ENCODE peak calls at places on chromosomes 11 and 22, in seven cellular contexts. T is upper lobe of right lung; L is CD4-positive, CD25-positive, alpha-beta regulatory T cell; V is Peyer's patch; Q is CD8-positive, alpha-beta memory T cell; X is fibroblast of lung; N is adrenal gland. P is an unnamed sample.

GRCh38 chr11:114075891-114076441 is 16.5 kb downstream of the ZBTB16 start:
- DNase-seq in T (no peak), L (no peak), V (no peak), Q (peak), X (peak), N (peak), P (no peak)

GRCh38 chr22:33401291-33401690 is 343.1 kb upstream of the SYN3 start:
- DNase-seq in T (no peak), L (no peak), V (no peak), Q (no peak), X (peak), N (no peak), P (no peak)

GRCh38 chr11:1348748-1349073 is 39.3 kb upstream of the TOLLIP start:
- DNase-seq in T (peak), L (no peak), V (no peak), Q (no peak), X (no peak), N (no peak), P (no peak)

GRCh38 chr22:32446321-32446720 is 17.9 kb downstream of the BPIFC start:
- DNase-seq in T (no peak), L (no peak), V (no peak), Q (no peak), X (no peak), N (no peak), P (no peak)

GRCh38 chr11:59551651-59552521 is 40.5 kb downstream of the OR4D9 start:
- DNase-seq in T (no peak), L (no peak), V (no peak), Q (no peak), X (peak), N (peak), P (no peak)

GRCh38 chr11:62400760-62401159 is 18.1 kb upstream of the SCGB1A1 start:
- DNase-seq in T (peak), L (no peak), V (peak), Q (no peak), X (peak), N (peak), P (peak)

GRCh38 chr11:6505577-6506240 is 8.6 kb downstream of the DNHD1 start:
- DNase-seq in T (no peak), L (no peak), V (no peak), Q (peak), X (peak), N (no peak), P (no peak)

GRCh38 chr11:1705121-1706052 is 8.4 kb downstream of the KRTAP5-6 start:
- DNase-seq in T (no peak), L (no peak), V (no peak), Q (no peak), X (peak), N (peak), P (peak)

GRCh38 chr11:130940706-130941105 is 24.4 kb upstream of the SNX19 start:
- DNase-seq in T (no peak), L (no peak), V (no peak), Q (no peak), X (no peak), N (no peak), P (no peak)

GRCh38 chr11:45062115-45062514 is 84.3 kb upstream of the PRDM11 start:
- DNase-seq in T (no peak), L (no peak), V (no peak), Q (no peak), X (no peak), N (no peak), P (no peak)

GRCh38 chr22:21693999-21694341 is 28.2 kb downstream of the PPIL2 start:
- DNase-seq in T (no peak), L (no peak), V (peak), Q (no peak), X (no peak), N (no peak), P (no peak)

GRCh38 chr11:123235117-123235686 is 40.2 kb upstream of the CLMP start:
- DNase-seq in T (no peak), L (no peak), V (peak), Q (no peak), X (no peak), N (peak), P (peak)

GRCh38 chr22:28142361-28142801 is 223.3 kb upstream of the PITPNB start:
- DNase-seq in T (no peak), L (no peak), V (no peak), Q (no peak), X (peak), N (peak), P (no peak)

GRCh38 chr22:39498368-39498767 is 3.7 kb upstream of the MIEF1 start:
- DNase-seq in T (no peak), L (no peak), V (no peak), Q (no peak), X (no peak), N (no peak), P (no peak)

GRCh38 chr11:114183041-114183511 is 113.1 kb upstream of the NNMT start:
- DNase-seq in T (no peak), L (peak), V (no peak), Q (peak), X (no peak), N (no peak), P (peak)

GRCh38 chr11:46705070-46705688 is 4.3 kb downstream of the ZNF408 start:
- DNase-seq in T (no peak), L (no peak), V (no peak), Q (no peak), X (no peak), N (no peak), P (no peak)

GRCh38 chr11:128701936-128702335 is 8.1 kb downstream of the FLI1 start:
- DNase-seq in T (no peak), L (no peak), V (no peak), Q (no peak), X (no peak), N (no peak), P (no peak)

GRCh38 chr11:133956650-133957633 is at the start of gene IGSF9B:
- DNase-seq in T (peak), L (peak), V (peak), Q (peak), X (peak), N (peak), P (peak)

GRCh38 chr11:122556605-122557004 is 98.9 kb upstream of the UBASH3B start:
- DNase-seq in T (peak), L (no peak), V (no peak), Q (peak), X (no peak), N (no peak), P (peak)

GRCh38 chr11:119000906-119001305 is 3.0 kb downstream of the CENATAC start:
- DNase-seq in T (no peak), L (no peak), V (no peak), Q (no peak), X (peak), N (no peak), P (no peak)
- H3K4me3 ChIP-seq in T (no peak), L (no peak), V (no peak), Q (no peak), X (no peak), N (no peak), P (no peak)

DNA sequence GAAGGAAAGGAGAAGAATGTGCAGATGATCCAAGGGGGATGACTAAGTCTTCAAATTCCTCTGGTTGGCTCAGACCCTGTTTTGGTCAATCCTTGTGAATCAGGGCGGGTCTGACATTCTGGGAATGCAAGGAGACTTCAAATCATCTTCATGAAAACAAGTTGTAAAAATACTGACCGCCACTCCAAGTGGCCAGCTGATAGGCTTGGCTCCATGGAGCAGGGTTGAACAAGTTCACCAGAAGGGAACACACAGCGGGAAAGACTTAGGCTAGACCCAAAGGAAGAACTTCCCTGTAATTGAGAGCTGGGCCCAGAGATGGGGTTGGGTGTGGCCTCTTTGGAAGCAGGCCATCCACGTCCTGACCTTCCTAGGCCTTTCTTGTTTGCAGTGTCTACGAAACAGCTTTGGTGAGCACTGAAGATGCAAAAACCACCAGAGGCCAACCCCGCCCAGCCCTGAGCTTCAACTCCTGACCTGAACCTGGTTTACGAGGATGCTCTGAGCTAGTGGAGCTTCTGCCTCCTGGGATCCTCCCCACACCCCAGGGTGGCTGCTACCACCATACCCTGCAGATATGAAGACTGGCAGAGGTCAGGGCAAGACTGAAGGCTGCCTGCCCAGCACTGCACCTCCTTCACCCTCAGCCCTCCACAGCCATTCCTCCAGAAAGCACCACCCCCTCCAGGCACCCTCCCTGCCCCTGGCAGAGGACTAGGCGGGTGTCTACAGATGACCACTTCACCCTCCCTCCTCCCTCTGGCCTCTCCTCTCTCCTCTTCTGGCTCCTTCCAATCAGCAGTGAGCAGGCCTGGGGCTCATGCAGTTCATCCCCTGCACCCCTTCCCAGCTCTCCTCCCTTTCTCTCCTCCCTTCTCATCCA is 26.1 kb downstream of the GDPD5 start:
- DNase-seq in T (no peak), L (no peak), V (no peak), Q (no peak), X (peak), N (peak), P (no peak)
- H3K27ac ChIP-seq in T (peak), L (no peak), V (peak), Q (no peak), X (peak), N (peak), P (no peak)

DNA sequence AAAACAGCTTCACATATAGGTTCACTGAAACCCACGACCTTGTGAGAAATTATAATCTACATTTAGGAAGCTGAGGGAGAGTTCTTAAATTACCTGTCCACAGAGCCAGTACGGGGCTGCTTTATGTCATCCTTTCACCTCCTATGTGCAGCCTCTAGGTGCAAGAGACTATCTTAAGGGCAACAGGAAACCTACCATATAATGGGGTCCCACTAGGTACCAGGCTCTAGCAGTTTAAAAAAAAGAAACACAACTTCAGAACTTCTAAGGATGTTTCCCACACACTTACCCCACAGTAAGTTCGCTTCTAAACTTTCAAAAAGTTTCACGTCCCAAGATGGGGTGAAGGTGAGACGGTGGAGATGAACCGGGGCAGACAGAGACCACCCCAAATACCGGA is 573 bp downstream of the STK33 start:
- DNase-seq in T (no peak), L (no peak), V (no peak), Q (no peak), X (no peak), N (no peak), P (no peak)
- H3K4me3 ChIP-seq in T (peak), L (no peak), V (peak), Q (peak), X (peak), N (no peak), P (peak)

GRCh38 chr11:119436715-119437114 is 13.7 kb upstream of the THY1 start:
- DNase-seq in T (no peak), L (no peak), V (no peak), Q (no peak), X (no peak), N (no peak), P (no peak)
- H3K27ac ChIP-seq in T (no peak), L (no peak), V (no peak), Q (no peak), X (no peak), N (no peak), P (no peak)

GRCh38 chr22:49670610-49671330 is 156.9 kb downstream of the BRD1 start:
- DNase-seq in T (peak), L (no peak), V (peak), Q (no peak), X (no peak), N (no peak), P (peak)
- H3K4me3 ChIP-seq in T (peak), L (no peak), V (peak), Q (peak), X (no peak), N (no peak), P (peak)

GRCh38 chr11:68140496-68141246 is 19.5 kb upstream of the CHKA start:
- DNase-seq in T (no peak), L (no peak), V (no peak), Q (no peak), X (no peak), N (peak), P (no peak)

GRCh38 chr11:68142028-68142412 is 20.8 kb upstream of the CHKA start:
- DNase-seq in T (no peak), L (no peak), V (no peak), Q (no peak), X (no peak), N (peak), P (no peak)

GRCh38 chr11:68143310-68143689 is 22.1 kb upstream of the CHKA start:
- DNase-seq in T (no peak), L (no peak), V (no peak), Q (no peak), X (no peak), N (no peak), P (no peak)

GRCh38 chr11:68142441-68143309 is 21.5 kb upstream of the CHKA start:
- DNase-seq in T (no peak), L (no peak), V (no peak), Q (no peak), X (no peak), N (peak), P (no peak)

GRCh38 chr11:68141247-68142027 is 20.2 kb upstream of the CHKA start:
- DNase-seq in T (no peak), L (no peak), V (no peak), Q (no peak), X (no peak), N (peak), P (no peak)
- H3K27ac ChIP-seq in T (peak), L (no peak), V (no peak), Q (no peak), X (no peak), N (no peak), P (no peak)

GRCh38 chr11:63762662-63763505 is 5.7 kb downstream of the ZFTA start:
- DNase-seq in T (no peak), L (no peak), V (peak), Q (no peak), X (peak), N (peak), P (no peak)
- H3K4me3 ChIP-seq in T (peak), L (no peak), V (peak), Q (no peak), X (peak), N (no peak), P (peak)

DNA sequence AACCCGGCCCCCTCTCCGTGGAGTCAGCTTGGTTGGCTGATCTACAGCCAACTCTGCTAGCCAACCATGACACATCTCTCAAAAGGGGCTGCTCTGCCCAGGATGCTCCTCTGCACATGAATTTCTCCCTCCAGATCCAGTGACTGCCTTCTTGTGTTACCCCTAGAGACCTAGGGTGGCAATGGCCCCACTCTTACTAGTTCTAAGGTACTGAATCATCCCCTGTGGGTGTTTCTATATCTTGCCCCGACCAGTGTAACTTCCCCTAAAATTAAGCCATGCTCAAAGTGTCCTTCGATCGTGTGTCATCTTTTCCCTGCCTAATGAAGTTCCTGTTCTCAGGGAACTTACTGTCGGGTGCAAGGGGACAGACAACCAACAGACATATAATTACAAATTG is 113.3 kb downstream of the FAM76B start:
- DNase-seq in T (no peak), L (no peak), V (no peak), Q (no peak), X (no peak), N (no peak), P (no peak)
- H3K27ac ChIP-seq in T (no peak), L (peak), V (no peak), Q (no peak), X (no peak), N (no peak), P (no peak)

GRCh38 chr22:35525687-35526332 is 14.8 kb upstream of the RASD2 start:
- DNase-seq in T (no peak), L (no peak), V (peak), Q (no peak), X (no peak), N (no peak), P (no peak)

GRCh38 chr22:35526333-35526979 is 14.2 kb upstream of the RASD2 start:
- DNase-seq in T (no peak), L (no peak), V (peak), Q (no peak), X (no peak), N (no peak), P (no peak)

GRCh38 chr22:35523167-35523928 is 17.3 kb upstream of the RASD2 start:
- DNase-seq in T (no peak), L (no peak), V (peak), Q (no peak), X (no peak), N (no peak), P (no peak)

GRCh38 chr22:35522571-35523149 is 18.0 kb upstream of the RASD2 start:
- DNase-seq in T (no peak), L (no peak), V (no peak), Q (no peak), X (no peak), N (no peak), P (no peak)

DNA sequence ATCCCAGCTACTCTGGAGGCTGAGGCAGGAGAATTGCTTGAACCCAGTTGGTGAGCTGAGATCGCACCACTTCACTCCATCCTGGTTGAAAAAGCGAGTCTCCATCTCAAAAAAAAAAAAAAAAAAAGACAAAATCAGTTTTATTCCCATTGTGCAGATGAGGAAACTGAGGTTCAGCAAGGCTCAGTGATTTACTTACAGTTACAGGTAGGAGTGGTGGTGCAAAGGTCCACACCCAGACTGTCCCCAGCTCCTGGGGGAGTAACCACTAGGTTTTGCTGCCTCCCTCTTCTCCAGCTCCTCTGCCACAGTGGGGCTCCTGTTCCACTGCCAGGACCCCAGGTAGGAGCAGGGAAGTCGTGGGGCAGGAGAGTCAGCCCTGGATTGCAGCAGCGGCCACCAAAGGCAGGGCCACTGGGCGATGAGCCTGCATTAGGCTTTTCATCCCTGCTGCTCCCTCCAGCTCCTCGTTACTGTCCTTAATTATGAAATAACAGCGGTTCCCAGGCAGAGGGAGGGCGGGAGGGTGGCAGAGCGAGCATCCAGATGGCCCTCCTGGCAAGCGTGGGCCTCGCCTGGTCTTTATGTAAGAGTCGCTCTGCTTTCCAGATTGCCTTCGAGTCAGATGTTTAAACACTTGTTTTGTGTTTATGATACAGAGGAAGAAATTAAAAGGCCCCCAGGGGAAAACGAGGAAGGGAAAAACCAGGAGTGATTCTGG is 15.5 kb upstream of the RASD2 start:
- DNase-seq in T (no peak), L (no peak), V (peak), Q (no peak), X (no peak), N (no peak), P (no peak)
- H3K4me3 ChIP-seq in T (no peak), L (no peak), V (no peak), Q (no peak), X (no peak), N (no peak), P (no peak)

P was measured in spleen.